ENCODE peak calls at places on chromosomes 16 and 17, in nine cellular contexts. N is stimulated activated CD4-positive, alpha-beta T cell treated with anti-CD3 and anti-CD28 coated beads, Interleukin-1b, Interleukin-23, amount 100 ng/mL, for 48 hours; R is glutamatergic neuron; V is posterior vena cava; F is IMR-90; L is heart right ventricle; C is DMS153; Y is lower lobe of right lung; T is EL. J is an unnamed sample.

GRCh38 chr17:66290097-66290722 is 12.2 kb upstream of the PRKCA start:
- DNase-seq in R (no peak), C (no peak), T (no peak), F (no peak), V (no peak), L (no peak), N (no peak), Y (no peak), J (peak)

GRCh38 chr17:71023631-71024030 is 854.3 kb downstream of the KCNJ2 start:
- DNase-seq in N (no peak), C (peak), F (no peak), V (no peak), Y (no peak), R (peak), L (no peak), T (peak), J (no peak)

GRCh38 chr16:89375021-89375420 is 115.3 kb downstream of the ANKRD11 start:
- DNase-seq in C (peak), F (peak), N (no peak), Y (no peak), R (no peak), T (no peak), L (no peak), V (no peak), J (no peak)

GRCh38 chr17:37737971-37738370 is 6.9 kb downstream of the HNF1B start:
- DNase-seq in T (peak), L (no peak), Y (no peak), C (no peak), F (peak), N (no peak), V (no peak), R (no peak), J (no peak)

GRCh38 chr17:55237268-55237667 is 27.5 kb upstream of the HLF start:
- DNase-seq in C (no peak), L (no peak), N (no peak), V (no peak), T (no peak), Y (no peak), R (no peak), F (no peak), J (no peak)

GRCh38 chr16:70746040-70746707 is 54.8 kb downstream of the VAC14 start:
- DNase-seq in L (no peak), F (peak), V (peak), N (no peak), R (no peak), T (peak), Y (peak), C (peak), J (peak)

GRCh38 chr16:12398029-12398735 is 405.5 kb downstream of the CPPED1 start:
- DNase-seq in T (no peak), V (no peak), L (no peak), Y (no peak), R (no peak), F (peak), C (peak), N (no peak), J (no peak)

GRCh38 chr17:38654411-38655398 is 20.1 kb downstream of the EPOP start:
- DNase-seq in T (no peak), L (no peak), F (no peak), Y (no peak), V (peak), R (peak), N (no peak), C (no peak), J (no peak)

GRCh38 chr17:33523577-33523981 is 230.5 kb upstream of the ASIC2 start:
- DNase-seq in L (no peak), F (no peak), Y (no peak), C (no peak), T (no peak), N (no peak), V (peak), R (no peak), J (no peak)

GRCh38 chr16:16915771-16916170 is 536.8 kb downstream of the NPIPA7 start:
- DNase-seq in Y (no peak), F (no peak), C (peak), N (no peak), T (no peak), V (no peak), R (no peak), L (no peak), J (no peak)

GRCh38 chr16:77213542-77214108 is 14.4 kb downstream of the SYCE1L start:
- DNase-seq in C (no peak), T (peak), Y (no peak), L (no peak), V (no peak), N (no peak), F (peak), R (no peak), J (peak)

GRCh38 chr17:80173916-80174315 is 4.1 kb downstream of the CARD14 start:
- DNase-seq in V (no peak), T (no peak), L (no peak), N (no peak), Y (no peak), C (no peak), F (no peak), R (no peak), J (no peak)

GRCh38 chr17:78378225-78379133 is at the start of gene PGS1:
- DNase-seq in F (peak), V (peak), N (peak), L (peak), C (peak), T (peak), Y (peak), R (peak), J (peak)

GRCh38 chr16:20940864-20941634 is 40.5 kb downstream of the LYRM1 start:
- DNase-seq in Y (no peak), C (no peak), T (no peak), L (no peak), R (no peak), N (peak), V (no peak), F (no peak), J (no peak)

GRCh38 chr17:82957961-82958491 is 118.2 kb upstream of the ZNF750 start:
- DNase-seq in L (no peak), R (no peak), C (no peak), T (no peak), V (no peak), F (no peak), Y (no peak), N (no peak), J (no peak)

GRCh38 chr16:11100239-11100750 is 155.7 kb downstream of the SOCS1 start:
- DNase-seq in C (no peak), Y (no peak), R (peak), V (peak), T (peak), L (peak), F (peak), N (peak), J (peak)

GRCh38 chr16:25110392-25110947 is 1.1 kb upstream of the LCMT1 start:
- DNase-seq in L (no peak), Y (no peak), T (no peak), C (no peak), N (peak), R (no peak), F (no peak), V (no peak), J (no peak)

GRCh38 chr16:19860146-19861030 is 24.3 kb downstream of the GPRC5B start:
- DNase-seq in R (no peak), C (no peak), V (no peak), L (no peak), N (no peak), T (no peak), Y (no peak), F (peak), J (no peak)

GRCh38 chr16:75097191-75097761 is 19.3 kb downstream of the LDHD start:
- DNase-seq in V (no peak), Y (no peak), R (no peak), F (no peak), C (no peak), T (no peak), N (no peak), L (no peak), J (no peak)

GRCh38 chr16:28473714-28474265 is 1.7 kb upstream of the NPIPB7 start:
- DNase-seq in C (no peak), T (no peak), V (peak), L (no peak), Y (no peak), N (no peak), F (no peak), R (no peak), J (no peak)

GRCh38 chr16:51556694-51557327 is 405.7 kb upstream of the SALL1 start:
- DNase-seq in F (peak), N (no peak), T (peak), V (no peak), R (peak), L (no peak), C (no peak), Y (no peak), J (peak)

GRCh38 chr17:17758443-17758842 is 77.2 kb downstream of the RAI1 start:
- DNase-seq in L (no peak), R (no peak), T (no peak), F (no peak), C (peak), N (no peak), Y (no peak), V (no peak), J (no peak)

GRCh38 chr17:51289776-51290175 is 29.4 kb downstream of the UTP18 start:
- DNase-seq in Y (no peak), N (no peak), V (no peak), C (no peak), T (no peak), F (peak), R (no peak), L (no peak), J (no peak)

GRCh38 chr16:89908236-89908635 is 10.4 kb upstream of the MC1R start:
- DNase-seq in V (no peak), C (no peak), F (no peak), N (no peak), T (no peak), L (no peak), Y (no peak), R (no peak), J (no peak)

GRCh38 chr16:4465977-4466779 is 8.2 kb downstream of the NMRAL1 start:
- DNase-seq in Y (no peak), R (no peak), N (peak), V (no peak), C (no peak), T (no peak), F (no peak), L (peak), J (no peak)

GRCh38 chr17:27494192-27495091 is 38.2 kb downstream of the KSR1 start:
- DNase-seq in N (no peak), V (peak), Y (peak), T (no peak), F (peak), R (no peak), C (peak), L (peak), J (peak)

GRCh38 chr16:22353933-22354541 is 20.4 kb downstream of the CDR2 start:
- DNase-seq in C (no peak), T (no peak), N (no peak), F (no peak), R (no peak), Y (no peak), V (no peak), L (no peak), J (no peak)